ENCODE peak calls at places on chromosomes 11 and 22, in six cellular contexts. One of them, this sample, is unnamed.

GRCh38 chr11:86955674-86956522 is 703 bp upstream of the FZD4 start:
- DNase-seq in body of pancreas: peak
- DNase-seq in right lobe of liver: peak
- DNase-seq in prostate gland: peak
- DNase-seq in endothelial cell of umbilical vein: peak
- DNase-seq in GM12892: peak
- DNase-seq in this sample: peak

GRCh38 chr11:102214623-102215022 is 102.7 kb upstream of the BIRC3 start:
- DNase-seq in body of pancreas: no peak
- DNase-seq in right lobe of liver: no peak
- DNase-seq in prostate gland: no peak
- DNase-seq in endothelial cell of umbilical vein: no peak
- DNase-seq in GM12892: no peak
- DNase-seq in this sample: no peak

GRCh38 chr11:47333886-47334443 is 18.5 kb downstream of the MYBPC3 start:
- DNase-seq in body of pancreas: no peak
- DNase-seq in right lobe of liver: no peak
- DNase-seq in prostate gland: no peak
- DNase-seq in endothelial cell of umbilical vein: no peak
- DNase-seq in GM12892: no peak
- DNase-seq in this sample: no peak

GRCh38 chr11:132032555-132032954 is 662.1 kb downstream of the NTM start:
- DNase-seq in body of pancreas: no peak
- DNase-seq in right lobe of liver: no peak
- DNase-seq in prostate gland: no peak
- DNase-seq in endothelial cell of umbilical vein: no peak
- DNase-seq in GM12892: no peak
- DNase-seq in this sample: no peak

GRCh38 chr22:26409705-26410376 is 19.2 kb upstream of the ASPHD2 start:
- DNase-seq in body of pancreas: no peak
- DNase-seq in right lobe of liver: no peak
- DNase-seq in prostate gland: no peak
- DNase-seq in endothelial cell of umbilical vein: peak
- DNase-seq in GM12892: no peak
- DNase-seq in this sample: no peak

GRCh38 chr11:70415176-70415575 is 16.8 kb downstream of the CTTN start:
- DNase-seq in body of pancreas: no peak
- DNase-seq in right lobe of liver: no peak
- DNase-seq in prostate gland: no peak
- DNase-seq in endothelial cell of umbilical vein: no peak
- DNase-seq in GM12892: no peak
- DNase-seq in this sample: peak

GRCh38 chr11:97856666-97857065 is 1164.1 kb upstream of the CNTN5 start:
- DNase-seq in body of pancreas: no peak
- DNase-seq in right lobe of liver: no peak
- DNase-seq in prostate gland: no peak
- DNase-seq in endothelial cell of umbilical vein: no peak
- DNase-seq in GM12892: no peak
- DNase-seq in this sample: no peak

GRCh38 chr22:31496735-31497146 is 405 bp downstream of the SFI1 start:
- DNase-seq in body of pancreas: no peak
- DNase-seq in right lobe of liver: no peak
- DNase-seq in prostate gland: no peak
- DNase-seq in endothelial cell of umbilical vein: no peak
- DNase-seq in GM12892: no peak
- DNase-seq in this sample: no peak

GRCh38 chr11:66285250-66285947 is 3.5 kb downstream of the YIF1A start:
- DNase-seq in body of pancreas: no peak
- DNase-seq in right lobe of liver: peak
- DNase-seq in prostate gland: no peak
- DNase-seq in endothelial cell of umbilical vein: no peak
- DNase-seq in GM12892: no peak
- DNase-seq in this sample: no peak

GRCh38 chr22:49937758-49938564 is 19.5 kb downstream of the CRELD2 start:
- DNase-seq in body of pancreas: no peak
- DNase-seq in right lobe of liver: no peak
- DNase-seq in prostate gland: no peak
- DNase-seq in endothelial cell of umbilical vein: peak
- DNase-seq in GM12892: no peak
- DNase-seq in this sample: no peak

GRCh38 chr22:38873469-38874411 is 1.7 kb upstream of the CBX6 start:
- DNase-seq in body of pancreas: no peak
- DNase-seq in right lobe of liver: no peak
- DNase-seq in prostate gland: no peak
- DNase-seq in endothelial cell of umbilical vein: no peak
- DNase-seq in GM12892: no peak
- DNase-seq in this sample: no peak

GRCh38 chr11:84437129-84438123 is 1151.3 kb upstream of the CCDC90B start:
- DNase-seq in body of pancreas: peak
- DNase-seq in right lobe of liver: no peak
- DNase-seq in prostate gland: peak
- DNase-seq in endothelial cell of umbilical vein: no peak
- DNase-seq in GM12892: no peak
- DNase-seq in this sample: no peak

GRCh38 chr22:31631381-31631780 is 30.6 kb downstream of the PISD start:
- DNase-seq in body of pancreas: no peak
- DNase-seq in right lobe of liver: no peak
- DNase-seq in prostate gland: no peak
- DNase-seq in endothelial cell of umbilical vein: no peak
- DNase-seq in GM12892: no peak
- DNase-seq in this sample: no peak

GRCh38 chr22:28930357-28931007 is 47.1 kb downstream of the ZNRF3 start:
- DNase-seq in body of pancreas: no peak
- DNase-seq in right lobe of liver: no peak
- DNase-seq in prostate gland: no peak
- DNase-seq in endothelial cell of umbilical vein: peak
- DNase-seq in GM12892: no peak
- DNase-seq in this sample: no peak

GRCh38 chr11:45208135-45208534 is 61.7 kb downstream of the PRDM11 start:
- DNase-seq in body of pancreas: no peak
- DNase-seq in right lobe of liver: no peak
- DNase-seq in prostate gland: peak
- DNase-seq in endothelial cell of umbilical vein: no peak
- DNase-seq in GM12892: no peak
- DNase-seq in this sample: no peak

GRCh38 chr11:6362868-6363678 is 27.2 kb upstream of the SMPD1 start:
- DNase-seq in body of pancreas: peak
- DNase-seq in right lobe of liver: peak
- DNase-seq in prostate gland: peak
- DNase-seq in endothelial cell of umbilical vein: peak
- DNase-seq in GM12892: peak
- DNase-seq in this sample: peak

GRCh38 chr11:3021125-3021524 is 29.0 kb upstream of the NAP1L4 start:
- DNase-seq in body of pancreas: peak
- DNase-seq in right lobe of liver: peak
- DNase-seq in prostate gland: peak
- DNase-seq in endothelial cell of umbilical vein: peak
- DNase-seq in GM12892: no peak
- DNase-seq in this sample: no peak

GRCh38 chr11:57434640-57435546 is 8.0 kb upstream of the SLC43A3 start:
- DNase-seq in body of pancreas: no peak
- DNase-seq in right lobe of liver: peak
- DNase-seq in prostate gland: peak
- DNase-seq in endothelial cell of umbilical vein: no peak
- DNase-seq in GM12892: no peak
- DNase-seq in this sample: no peak

GRCh38 chr11:100726709-100727108 is 39.6 kb downstream of the ARHGAP42 start:
- DNase-seq in body of pancreas: no peak
- DNase-seq in right lobe of liver: no peak
- DNase-seq in prostate gland: no peak
- DNase-seq in endothelial cell of umbilical vein: no peak
- DNase-seq in GM12892: no peak
- DNase-seq in this sample: no peak

GRCh38 chr11:9014826-9015225 is 11.0 kb upstream of the NRIP3 start:
- DNase-seq in body of pancreas: no peak
- DNase-seq in right lobe of liver: no peak
- DNase-seq in prostate gland: no peak
- DNase-seq in endothelial cell of umbilical vein: no peak
- DNase-seq in GM12892: no peak
- DNase-seq in this sample: no peak

GRCh38 chr22:41831383-41831782 is 1.5 kb upstream of the SREBF2 start:
- DNase-seq in body of pancreas: no peak
- DNase-seq in right lobe of liver: no peak
- DNase-seq in prostate gland: no peak
- DNase-seq in endothelial cell of umbilical vein: peak
- DNase-seq in GM12892: no peak
- DNase-seq in this sample: no peak

GRCh38 chr22:44493206-44493605 is 4.8 kb downstream of the RTL6 start:
- DNase-seq in body of pancreas: no peak
- DNase-seq in right lobe of liver: no peak
- DNase-seq in prostate gland: no peak
- DNase-seq in endothelial cell of umbilical vein: no peak
- DNase-seq in GM12892: no peak
- DNase-seq in this sample: no peak

DNA sequence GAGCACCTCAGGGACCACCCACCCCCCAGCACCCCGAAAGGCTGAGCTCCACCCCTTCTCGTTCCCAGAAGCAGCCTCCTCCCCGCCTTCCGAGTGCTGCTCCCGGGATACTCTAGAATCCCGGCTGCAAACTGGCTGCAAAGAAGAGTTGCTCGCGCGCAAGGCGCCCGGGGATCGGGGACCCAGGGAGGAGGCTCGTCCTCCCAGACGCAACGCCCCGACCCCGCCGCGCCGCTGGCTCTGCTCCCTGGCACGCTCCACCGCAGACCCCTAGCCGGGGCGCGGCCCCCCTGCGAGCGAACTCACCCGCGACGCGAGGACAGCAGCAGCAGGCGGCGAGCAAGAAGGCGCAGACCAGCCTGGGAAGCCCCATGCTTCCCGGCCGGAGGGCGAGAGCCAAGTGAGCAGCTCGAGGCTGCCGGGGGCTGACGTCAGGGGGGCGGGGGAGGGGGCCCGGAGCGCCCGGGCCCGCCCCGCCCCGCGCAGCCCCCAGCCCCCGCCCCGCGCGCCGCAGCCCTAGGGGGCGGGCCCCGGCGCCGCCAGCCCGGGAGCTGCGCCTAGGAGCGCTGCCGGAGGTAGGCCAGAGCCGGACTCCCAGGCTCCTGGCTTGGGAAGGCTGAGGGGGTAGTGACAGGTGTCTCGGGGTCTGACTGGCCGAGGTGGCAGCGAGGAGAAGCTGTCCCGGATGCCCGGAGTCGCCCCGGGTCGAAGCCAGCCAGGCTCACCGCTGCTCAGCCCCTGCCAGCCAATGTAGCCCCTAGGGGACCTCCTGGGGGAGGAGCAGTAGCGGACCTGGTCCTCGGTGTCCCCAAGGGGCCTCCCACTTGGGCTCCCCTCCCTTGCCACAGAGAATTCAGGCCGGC is at the start of gene MCAM:
- DNase-seq in body of pancreas: no peak
- DNase-seq in right lobe of liver: peak
- DNase-seq in prostate gland: no peak
- DNase-seq in endothelial cell of umbilical vein: peak
- DNase-seq in GM12892: no peak
- DNase-seq in this sample: no peak
- TF ChIP-seq POLR2A in body of pancreas: peak
- TF ChIP-seq POLR2A in right lobe of liver: no peak
- TF ChIP-seq POLR2A in prostate gland: no peak
- TF ChIP-seq POLR2A in endothelial cell of umbilical vein: peak
- TF ChIP-seq POLR2A in GM12892: no peak
- TF ChIP-seq POLR2A in this sample: no peak

GRCh38 chr11:16769386-16769785 is 30.9 kb downstream of the C11orf58 start:
- DNase-seq in body of pancreas: no peak
- DNase-seq in right lobe of liver: no peak
- DNase-seq in prostate gland: no peak
- DNase-seq in endothelial cell of umbilical vein: no peak
- DNase-seq in GM12892: no peak
- DNase-seq in this sample: no peak

GRCh38 chr11:16767957-16768356 is 29.5 kb downstream of the C11orf58 start:
- DNase-seq in body of pancreas: no peak
- DNase-seq in right lobe of liver: no peak
- DNase-seq in prostate gland: no peak
- DNase-seq in endothelial cell of umbilical vein: no peak
- DNase-seq in GM12892: no peak
- DNase-seq in this sample: no peak

GRCh38 chr11:16772141-16772512 is 33.7 kb downstream of the C11orf58 start:
- DNase-seq in body of pancreas: no peak
- DNase-seq in right lobe of liver: no peak
- DNase-seq in prostate gland: no peak
- DNase-seq in endothelial cell of umbilical vein: no peak
- DNase-seq in GM12892: no peak
- DNase-seq in this sample: no peak

GRCh38 chr11:16771350-16772140 is 33.1 kb downstream of the C11orf58 start:
- DNase-seq in body of pancreas: no peak
- DNase-seq in right lobe of liver: no peak
- DNase-seq in prostate gland: no peak
- DNase-seq in endothelial cell of umbilical vein: no peak
- DNase-seq in GM12892: no peak
- DNase-seq in this sample: no peak

DNA sequence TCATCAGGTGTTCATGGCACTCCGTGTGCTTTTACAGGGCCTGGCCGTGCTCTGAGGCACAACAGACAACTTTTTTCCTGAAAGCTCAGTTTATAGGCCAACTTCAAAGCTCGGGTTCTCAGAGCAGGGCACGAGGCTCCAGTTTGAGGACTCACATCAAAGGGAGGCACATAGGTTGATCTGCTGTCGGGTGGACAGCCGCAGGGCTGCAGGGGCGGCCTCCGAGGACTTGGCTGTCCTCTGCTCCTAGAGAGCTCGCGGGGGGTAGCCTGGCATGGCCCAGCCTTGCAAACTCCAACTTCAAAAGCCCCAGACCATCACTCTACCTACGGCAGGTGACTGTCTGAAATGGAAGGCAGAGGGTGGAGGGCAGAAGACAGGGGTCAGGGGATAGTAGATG is 31.6 kb downstream of the C11orf58 start:
- DNase-seq in body of pancreas: no peak
- DNase-seq in right lobe of liver: no peak
- DNase-seq in prostate gland: no peak
- DNase-seq in endothelial cell of umbilical vein: no peak
- DNase-seq in GM12892: no peak
- DNase-seq in this sample: no peak
- TF ChIP-seq POLR2A in body of pancreas: no peak
- TF ChIP-seq POLR2A in right lobe of liver: no peak
- TF ChIP-seq POLR2A in prostate gland: no peak
- TF ChIP-seq POLR2A in endothelial cell of umbilical vein: no peak
- TF ChIP-seq POLR2A in GM12892: no peak
- TF ChIP-seq POLR2A in this sample: no peak

GRCh38 chr11:44065851-44066731 is at the start of gene ACCS:
- DNase-seq in body of pancreas: peak
- DNase-seq in right lobe of liver: peak
- DNase-seq in prostate gland: peak
- DNase-seq in endothelial cell of umbilical vein: peak
- DNase-seq in GM12892: peak
- DNase-seq in this sample: peak
- TF ChIP-seq POLR2A in body of pancreas: peak
- TF ChIP-seq POLR2A in right lobe of liver: peak
- TF ChIP-seq POLR2A in prostate gland: peak
- TF ChIP-seq POLR2A in endothelial cell of umbilical vein: peak
- TF ChIP-seq POLR2A in GM12892: peak
- TF ChIP-seq POLR2A in this sample: peak

DNA sequence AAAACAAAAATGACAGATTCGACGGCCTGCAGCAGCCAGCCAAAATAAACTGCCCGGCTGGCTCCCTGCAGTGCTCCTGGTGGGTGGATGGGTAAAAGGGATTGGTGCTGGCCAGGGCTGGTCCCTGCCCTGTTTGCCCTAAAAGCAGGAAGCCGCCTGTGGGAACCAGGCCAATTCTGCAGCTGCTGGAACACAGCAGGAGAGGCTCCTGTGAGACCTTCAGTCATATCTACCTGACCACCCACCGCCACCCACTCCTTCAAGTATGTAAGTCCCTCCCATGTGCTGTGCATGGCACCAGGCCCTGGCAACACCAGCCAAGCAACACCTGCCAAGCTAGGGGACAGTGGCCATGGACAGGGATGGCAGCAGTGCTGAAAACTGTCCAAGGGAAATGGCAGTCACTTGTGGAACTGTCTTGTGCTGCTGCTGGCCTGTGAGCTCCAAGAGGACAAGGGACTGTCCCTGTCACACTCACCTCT is 48.7 kb upstream of the ARFGAP3 start:
- DNase-seq in body of pancreas: peak
- DNase-seq in right lobe of liver: peak
- DNase-seq in prostate gland: peak
- DNase-seq in endothelial cell of umbilical vein: peak
- DNase-seq in GM12892: no peak
- DNase-seq in this sample: no peak
- TF ChIP-seq POLR2A in body of pancreas: no peak
- TF ChIP-seq POLR2A in right lobe of liver: no peak
- TF ChIP-seq POLR2A in prostate gland: no peak
- TF ChIP-seq POLR2A in endothelial cell of umbilical vein: no peak
- TF ChIP-seq POLR2A in GM12892: no peak
- TF ChIP-seq POLR2A in this sample: no peak

This sample was measured in H54.